ENCODE peak calls at places on chromosomes 13 and 19, in eight cellular contexts. P, K, R, N, X, G, O and Q are unnamed samples.

GRCh38 chr19:36115453-36116343 is at the start of gene TBCB:
- DNase-seq in P (no peak), R (peak; percentile 25), X (peak; percentile 82), G (peak; percentile 21), K (peak; percentile 90), O (peak; percentile 92), N (peak; percentile 96), Q (peak; percentile 84)

GRCh38 chr13:65744761-65745160 is 1485.4 kb downstream of the PCDH9 start:
- DNase-seq in G (no peak), N (no peak), K (no peak), P (no peak), R (no peak), X (no peak), O (no peak), Q (no peak)

GRCh38 chr19:1265611-1266115 is 3.5 kb upstream of the CIRBP start:
- DNase-seq in X (peak; percentile 47), P (no peak), R (no peak), O (peak; percentile 92), K (peak; percentile 93), G (peak; percentile 38), N (no peak), Q (no peak)

GRCh38 chr19:16779539-16780163 is 49.5 kb upstream of the SIN3B start:
- DNase-seq in R (no peak), P (no peak), G (no peak), X (no peak), K (no peak), O (no peak), N (no peak), Q (no peak)

GRCh38 chr13:32267836-32268439 is 47.2 kb downstream of the ZAR1L start:
- DNase-seq in K (no peak), P (no peak), O (no peak), R (no peak), N (no peak), X (peak; percentile 12), G (peak; percentile 47), Q (peak; percentile 19)

GRCh38 chr19:41427647-41428480 is 690 bp upstream of the B3GNT8 start:
- DNase-seq in N (no peak), P (no peak), K (no peak), G (peak; percentile 28), X (peak; percentile 72), R (no peak), O (no peak), Q (no peak)

GRCh38 chr13:80263745-80264513 is 77.0 kb downstream of the SPRY2 start:
- DNase-seq in K (no peak), N (no peak), G (no peak), O (no peak), R (no peak), P (no peak), X (no peak), Q (no peak)

GRCh38 chr19:22832031-22832762 is at the start of gene ZNF723:
- DNase-seq in O (no peak), N (no peak), G (no peak), K (no peak), P (no peak), X (no peak), R (no peak), Q (no peak)

GRCh38 chr19:582497-583197 is 7.0 kb upstream of the HCN2 start:
- DNase-seq in X (peak; percentile 15), N (no peak), G (no peak), O (no peak), P (no peak), K (no peak), R (no peak), Q (no peak)

GRCh38 chr19:5903502-5904301 is at the start of gene NDUFA11:
- DNase-seq in P (no peak), K (peak; percentile 100), N (peak; percentile 100), O (peak; percentile 100), X (peak; percentile 97), R (peak; percentile 88), G (peak; percentile 99), Q (peak; percentile 96)

GRCh38 chr19:2824129-2824528 is 4.5 kb downstream of the ZNF554 start:
- DNase-seq in X (no peak), P (no peak), N (no peak), O (no peak), K (no peak), R (no peak), G (no peak), Q (no peak)

GRCh38 chr19:40907968-40908735 is 26.1 kb upstream of the CYP2A7 start:
- DNase-seq in X (peak; percentile 59), K (no peak), G (no peak), R (no peak), O (no peak), N (no peak), P (no peak), Q (peak; percentile 29)

GRCh38 chr13:96730676-96731075 is 263.6 kb downstream of the OXGR1 start:
- DNase-seq in K (no peak), N (no peak), R (no peak), P (no peak), G (no peak), X (no peak), O (no peak), Q (no peak)

GRCh38 chr19:19459707-19460251 is 54.3 kb downstream of the GATAD2A start:
- DNase-seq in N (no peak), K (no peak), P (no peak), O (no peak), G (peak; percentile 73), R (no peak), X (peak; percentile 33), Q (no peak)

GRCh38 chr13:93628136-93628535 is 401.5 kb downstream of the GPC6 start:
- DNase-seq in G (no peak), K (no peak), O (no peak), N (no peak), X (no peak), R (no peak), P (no peak), Q (no peak)

GRCh38 chr19:647566-648284 is 8.0 kb downstream of the FGF22 start:
- DNase-seq in X (no peak), P (no peak), K (no peak), G (no peak), N (no peak), R (no peak), O (no peak), Q (no peak)

GRCh38 chr19:38724380-38724854 is 19.9 kb downstream of the CAPN12 start:
- DNase-seq in G (no peak), O (no peak), X (no peak), K (no peak), N (no peak), P (no peak), R (no peak), Q (no peak)

GRCh38 chr19:38721977-38722773 is 22.1 kb downstream of the CAPN12 start:
- DNase-seq in O (no peak), P (no peak), R (peak; percentile 96), X (no peak), G (no peak), K (no peak), N (no peak), Q (no peak)

GRCh38 chr19:38725469-38726283 is 18.6 kb downstream of the CAPN12 start:
- DNase-seq in P (no peak), O (no peak), R (no peak), K (no peak), G (no peak), N (no peak), X (no peak), Q (no peak)

GRCh38 chr19:38722947-38723605 is 21.2 kb downstream of the CAPN12 start:
- DNase-seq in K (no peak), X (no peak), P (no peak), O (no peak), N (no peak), G (no peak), R (no peak), Q (no peak)

GRCh38 chr19:38723606-38724379 is 20.5 kb downstream of the CAPN12 start:
- DNase-seq in R (no peak), G (no peak), K (no peak), N (no peak), O (no peak), P (no peak), X (no peak), Q (no peak)
- TF ChIP-seq POLR2AphosphoS5 in R (no peak), G (no peak), K (no peak), N (no peak), O (no peak), P (no peak), X (no peak), Q (no peak)

GRCh38 chr19:14515501-14516047 is 2.6 kb downstream of the DNAJB1 start:
- DNase-seq in K (no peak), R (no peak), G (no peak), O (no peak), N (no peak), X (no peak), P (no peak), Q (no peak)

GRCh38 chr19:14514215-14514871 is 3.9 kb downstream of the DNAJB1 start:
- DNase-seq in P (no peak), G (no peak), R (no peak), K (no peak), O (no peak), X (peak; percentile 49), N (no peak), Q (no peak)

GRCh38 chr19:14516746-14517438 is 1.3 kb downstream of the DNAJB1 start:
- DNase-seq in X (no peak), O (no peak), R (no peak), P (no peak), K (peak; percentile 89), G (peak; percentile 21), N (no peak), Q (no peak)

GRCh38 chr19:14517446-14517839 is 754 bp downstream of the DNAJB1 start:
- DNase-seq in N (no peak), O (no peak), P (no peak), K (peak; percentile 91), G (peak; percentile 50), X (no peak), R (no peak), Q (no peak)

GRCh38 chr19:14516048-14516534 is 2.1 kb downstream of the DNAJB1 start:
- DNase-seq in G (no peak), R (no peak), O (no peak), K (no peak), X (no peak), N (no peak), P (no peak), Q (no peak)
- TF ChIP-seq POLR2A in G (no peak), R (no peak), O (no peak), K (no peak), X (no peak), N (no peak), P (peak; percentile 46), Q (no peak)

GRCh38 chr13:110237895-110238294 is 69.1 kb downstream of the COL4A1 start:
- DNase-seq in P (no peak), R (no peak), O (no peak), X (no peak), N (no peak), G (no peak), K (no peak), Q (no peak)
- TF ChIP-seq POLR2AphosphoS5 in P (no peak), R (no peak), O (no peak), X (no peak), N (no peak), G (no peak), K (no peak), Q (no peak)

DNA sequence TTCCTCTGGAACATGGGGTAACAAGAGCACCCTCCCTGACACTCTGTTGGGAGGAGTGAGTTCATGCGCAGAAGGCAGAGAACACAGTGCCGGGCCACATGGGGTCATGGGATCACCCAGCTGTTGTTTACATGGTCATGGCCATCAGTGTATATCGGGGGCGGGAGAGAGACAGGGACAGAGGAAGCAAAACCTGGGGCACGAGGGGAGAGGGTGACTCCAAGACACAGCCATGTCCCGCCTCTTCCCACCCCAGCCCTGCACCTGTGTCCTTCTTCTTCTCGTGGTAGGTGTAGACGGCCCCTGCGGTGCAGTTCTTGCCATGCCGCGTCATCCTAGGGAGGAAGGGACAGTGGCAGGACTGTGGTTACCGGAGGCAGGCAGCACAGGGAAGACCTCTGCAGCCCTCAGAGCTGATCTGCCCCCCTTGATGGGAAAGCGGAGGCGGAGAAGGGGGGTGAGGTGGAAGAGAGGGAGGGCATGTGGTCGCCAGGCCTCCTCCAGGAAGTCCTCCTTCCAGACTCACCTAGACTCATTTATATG is 19.9 kb downstream of the NOSIP start:
- DNase-seq in N (no peak), G (no peak), P (no peak), O (no peak), R (no peak), X (peak; percentile 47), K (no peak), Q (no peak)
- TF ChIP-seq POLR2A in N (no peak), G (no peak), P (no peak), O (no peak), R (no peak), X (no peak), K (no peak), Q (no peak)